ENCODE peak calls at places on chromosomes 11 and 22, in five cellular contexts. Y is endothelial cell of umbilical vein, I is mesendoderm, R is MM.1S, B is fibroblast of lung. C is an unnamed sample.

GRCh38 chr22:32528316-32528715 is 53.7 kb downstream of the FBXO7 start:
- DNase-seq in Y (no peak), I (no peak), R (no peak), B (no peak), C (no peak)

GRCh38 chr11:68032997-68033707 is 2.7 kb downstream of the NDUFS8 start:
- DNase-seq in Y (no peak), I (no peak), R (no peak), B (no peak), C (no peak)

GRCh38 chr22:30694171-30694637 is 470 bp upstream of the OSBP2 start:
- DNase-seq in Y (peak; percentile 57), I (peak; percentile 58), R (peak; percentile 58), B (peak; percentile 21), C (peak; percentile 21)

GRCh38 chr11:9691865-9692264 is 28.0 kb downstream of the SWAP70 start:
- DNase-seq in Y (peak; percentile 62), I (no peak), R (no peak), B (peak; percentile 60), C (peak; percentile 77)

GRCh38 chr11:76628408-76628947 is 42.1 kb downstream of the LRRC32 start:
- DNase-seq in Y (no peak), I (no peak), R (no peak), B (no peak), C (no peak)

GRCh38 chr11:17790453-17790852 is 55.9 kb downstream of the KCNC1 start:
- DNase-seq in Y (no peak), I (no peak), R (no peak), B (peak; percentile 68), C (peak; percentile 67)

GRCh38 chr22:37999640-38000272 is 15.4 kb upstream of the SOX10 start:
- DNase-seq in Y (peak; percentile 23), I (peak; percentile 33), R (no peak), B (peak; percentile 85), C (peak; percentile 96)

GRCh38 chr11:2443406-2443805 is 908 bp downstream of the TRPM5 start:
- DNase-seq in Y (no peak), I (no peak), R (no peak), B (no peak), C (no peak)

GRCh38 chr22:31228425-31228824 is 16.3 kb downstream of the LIMK2 start:
- DNase-seq in Y (no peak), I (no peak), R (no peak), B (no peak), C (no peak)

GRCh38 chr22:36921309-36922096 is 8.1 kb downstream of the CSF2RB start:
- DNase-seq in Y (peak; percentile 5), I (no peak), R (no peak), B (no peak), C (no peak)

GRCh38 chr11:27423125-27423524 is 49.5 kb downstream of the LGR4 start:
- DNase-seq in Y (no peak), I (peak; percentile 82), R (no peak), B (peak; percentile 63), C (peak; percentile 65)

GRCh38 chr11:12118940-12119339 is 8.6 kb downstream of the MICAL2 start:
- DNase-seq in Y (no peak), I (no peak), R (no peak), B (no peak), C (no peak)

GRCh38 chr22:32868928-32869327 is 67.4 kb downstream of the TIMP3 start:
- DNase-seq in Y (no peak), I (no peak), R (no peak), B (no peak), C (no peak)

GRCh38 chr11:61973603-61974162 is 6.2 kb upstream of the FTH1 start:
- DNase-seq in Y (no peak), I (no peak), R (no peak), B (no peak), C (peak; percentile 87)

GRCh38 chr11:46669606-46670243 is 30.7 kb downstream of the ARHGAP1 start:
- DNase-seq in Y (no peak), I (peak; percentile 54), R (no peak), B (no peak), C (no peak)

GRCh38 chr11:70872950-70873735 is 379.2 kb downstream of the SHANK2 start:
- DNase-seq in Y (no peak), I (peak; percentile 75), R (no peak), B (no peak), C (no peak)

GRCh38 chr22:48669226-48669625 is 1158.4 kb downstream of the BRD1 start:
- DNase-seq in Y (no peak), I (no peak), R (no peak), B (no peak), C (no peak)

GRCh38 chr11:45880772-45881570 is 4.5 kb upstream of the MAPK8IP1 start:
- DNase-seq in Y (no peak), I (no peak), R (no peak), B (no peak), C (no peak)

GRCh38 chr11:77107950-77108349 is 5.3 kb downstream of the OMP start:
- DNase-seq in Y (peak; percentile 60), I (no peak), R (no peak), B (peak; percentile 94), C (peak; percentile 77)

GRCh38 chr11:110859240-110859835 is 147.1 kb upstream of the ARHGAP20 start:
- DNase-seq in Y (no peak), I (no peak), R (no peak), B (no peak), C (no peak)

GRCh38 chr11:73001615-73002014 is 140.5 kb downstream of the FCHSD2 start:
- DNase-seq in Y (peak; percentile 55), I (no peak), R (no peak), B (peak; percentile 19), C (no peak)

GRCh38 chr11:114846040-114846791 is 167.9 kb downstream of the NXPE2 start:
- DNase-seq in Y (no peak), I (peak; percentile 55), R (peak; percentile 83), B (peak; percentile 49), C (peak; percentile 6)

GRCh38 chr11:112878228-112878627 is 83.0 kb upstream of the NCAM1 start:
- DNase-seq in Y (no peak), I (no peak), R (no peak), B (no peak), C (no peak)

GRCh38 chr11:2381494-2382128 is 4.5 kb downstream of the CD81 start:
- DNase-seq in Y (no peak), I (no peak), R (no peak), B (no peak), C (no peak)

GRCh38 chr11:76371170-76371569 is 9.8 kb downstream of the THAP12 start:
- DNase-seq in Y (peak; percentile 95), I (no peak), R (no peak), B (peak; percentile 82), C (peak; percentile 71)

GRCh38 chr11:66322732-66323427 is 6.0 kb upstream of the CD248 start:
- DNase-seq in Y (no peak), I (no peak), R (no peak), B (no peak), C (no peak)

GRCh38 chr11:309558-309855 is 1.9 kb downstream of the IFITM2 start:
- DNase-seq in Y (no peak), I (no peak), R (no peak), B (no peak), C (no peak)

GRCh38 chr11:109016724-109017123 is 351.9 kb downstream of the DDX10 start:
- DNase-seq in Y (no peak), I (no peak), R (no peak), B (no peak), C (no peak)

GRCh38 chr11:109017489-109017888 is 352.6 kb downstream of the DDX10 start:
- DNase-seq in Y (no peak), I (no peak), R (no peak), B (no peak), C (no peak)

GRCh38 chr11:109018639-109019038 is 353.8 kb downstream of the DDX10 start:
- DNase-seq in Y (no peak), I (no peak), R (no peak), B (no peak), C (no peak)

GRCh38 chr11:109012996-109013395 is 348.1 kb downstream of the DDX10 start:
- DNase-seq in Y (no peak), I (no peak), R (no peak), B (no peak), C (no peak)

GRCh38 chr11:109015283-109015682 is 350.4 kb downstream of the DDX10 start:
- DNase-seq in Y (peak; percentile 64), I (no peak), R (no peak), B (peak; percentile 81), C (peak; percentile 39)
- H3K4me2 ChIP-seq in Y (peak overlapping the region; percentile 57), I (no peak overlapping the region), R (no peak overlapping the region), B (no peak overlapping the region), C (no peak overlapping the region)

DNA sequence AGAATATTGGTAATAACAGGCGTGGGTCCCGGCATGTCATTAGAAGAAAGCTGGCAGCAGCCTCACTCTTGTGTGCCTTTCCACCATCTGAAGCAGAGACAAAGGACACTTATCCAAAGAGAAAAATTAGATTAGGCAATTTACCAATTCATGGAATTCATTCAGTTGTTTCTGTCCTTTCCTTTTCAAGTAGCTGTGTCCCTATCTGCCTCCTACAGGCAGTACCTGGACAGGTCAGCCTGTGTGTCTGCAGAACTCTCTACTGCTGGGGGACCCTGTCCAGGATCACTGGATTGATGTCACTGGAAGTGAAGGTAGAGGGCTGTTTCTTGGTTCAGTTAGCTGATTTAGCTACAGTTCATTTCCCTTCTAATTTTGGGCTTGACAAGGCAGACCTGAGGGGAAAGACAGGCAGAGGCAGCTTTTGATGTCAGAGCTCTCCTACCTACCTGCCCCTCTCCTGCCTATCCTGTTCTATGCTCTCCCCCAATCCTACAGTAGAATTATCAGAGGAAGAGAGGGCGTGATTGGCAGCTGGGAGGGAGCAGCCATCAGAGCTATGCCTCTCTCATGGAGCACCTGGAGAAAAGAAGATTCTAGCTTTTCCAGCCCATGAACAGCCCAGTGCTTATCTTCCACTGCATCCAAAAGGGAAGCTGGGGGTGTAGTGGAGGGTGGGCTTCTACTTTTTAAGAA is 20.4 kb upstream of the CCDC90B start:
- DNase-seq in Y (no peak), I (no peak), R (no peak), B (no peak), C (no peak)
- H3K9ac ChIP-seq in Y (no peak overlapping the region), I (no peak overlapping the region), R (no peak overlapping the region), B (no peak overlapping the region), C (no peak overlapping the region)

GRCh38 chr11:64684357-64684756 is 38.6 kb downstream of the NRXN2 start:
- DNase-seq in Y (no peak), I (no peak), R (no peak), B (no peak), C (peak; percentile 95)
- H3K4me2 ChIP-seq in Y (no peak overlapping the region), I (no peak overlapping the region), R (no peak overlapping the region), B (no peak overlapping the region), C (peak overlapping the region; percentile 53)

GRCh38 chr11:130403967-130404366 is 24.4 kb downstream of the ADAMTS8 start:
- DNase-seq in Y (no peak), I (no peak), R (no peak), B (no peak), C (no peak)
- H3K9ac ChIP-seq in Y (no peak overlapping the region), I (no peak overlapping the region), R (no peak overlapping the region), B (peak overlapping the region; percentile 34), C (no peak overlapping the region)